ENCODE peak calls at places on chromosomes 3 and 15, in six cellular contexts. D is NCI-H774; G is activated CD8-positive, alpha-beta memory T cell treated with anti-CD3 and anti-CD28 coated beads for 24 hours; P is EL; L is heart left ventricle; X is T-helper 17 cell. Q is an unnamed sample.

GRCh38 chr3:108127301-108127988 is 36.6 kb upstream of the CD47 start:
- DNase-seq in D (peak), G (peak), P (no peak), L (no peak), X (peak), Q (no peak)

GRCh38 chr15:79826800-79827199 is 70.0 kb downstream of the MTHFS start:
- DNase-seq in D (no peak), G (no peak), P (no peak), L (no peak), X (no peak), Q (no peak)

GRCh38 chr15:85658816-85659215 is 135.9 kb downstream of the KLHL25 start:
- DNase-seq in D (no peak), G (no peak), P (no peak), L (no peak), X (no peak), Q (no peak)

GRCh38 chr3:9028134-9028533 is 64.9 kb upstream of the RAD18 start:
- DNase-seq in D (no peak), G (no peak), P (peak), L (peak), X (no peak), Q (no peak)

GRCh38 chr3:12316721-12317351 is 28.0 kb downstream of the PPARG start:
- DNase-seq in D (no peak), G (no peak), P (no peak), L (no peak), X (no peak), Q (no peak)

GRCh38 chr15:81098884-81099601 is 35.0 kb upstream of the CFAP161 start:
- DNase-seq in D (no peak), G (no peak), P (no peak), L (peak), X (no peak), Q (peak)

GRCh38 chr3:68271145-68271544 is 616.7 kb upstream of the SUCLG2 start:
- DNase-seq in D (no peak), G (no peak), P (no peak), L (no peak), X (no peak), Q (no peak)

GRCh38 chr3:167736997-167737396 is 1.5 kb downstream of the SERPINI1 start:
- DNase-seq in D (no peak), G (no peak), P (no peak), L (no peak), X (no peak), Q (no peak)

GRCh38 chr3:148951599-148952361 is 39.6 kb upstream of the GYG1 start:
- DNase-seq in D (no peak), G (no peak), P (no peak), L (no peak), X (no peak), Q (no peak)

GRCh38 chr3:128383316-128384235 is 83.1 kb downstream of the DNAJB8 start:
- DNase-seq in D (peak), G (peak), P (peak), L (peak), X (no peak), Q (no peak)

GRCh38 chr3:187920871-187921270 is 175.6 kb upstream of the BCL6 start:
- DNase-seq in D (no peak), G (no peak), P (no peak), L (no peak), X (no peak), Q (no peak)

GRCh38 chr3:104908761-104909160 is 457.9 kb upstream of the ALCAM start:
- DNase-seq in D (no peak), G (no peak), P (peak), L (no peak), X (no peak), Q (no peak)

GRCh38 chr3:39189648-39190269 is 2.6 kb downstream of the XIRP1 start:
- DNase-seq in D (peak), G (peak), P (peak), L (peak), X (peak), Q (no peak)

GRCh38 chr15:79025201-79025600 is 65.4 kb downstream of the RASGRF1 start:
- DNase-seq in D (no peak), G (no peak), P (no peak), L (no peak), X (no peak), Q (no peak)

GRCh38 chr3:9250236-9250635 is 790 bp upstream of the SRGAP3 start:
- DNase-seq in D (no peak), G (no peak), P (no peak), L (no peak), X (no peak), Q (no peak)

GRCh38 chr3:186670148-186670547 is 4.3 kb downstream of the HRG start:
- DNase-seq in D (no peak), G (no peak), P (no peak), L (no peak), X (no peak), Q (no peak)

GRCh38 chr3:18300916-18301315 is 124.2 kb downstream of the SATB1 start:
- DNase-seq in D (no peak), G (no peak), P (no peak), L (no peak), X (no peak), Q (no peak)

GRCh38 chr3:184965639-184966430 is 153.9 kb downstream of the VPS8 start:
- DNase-seq in D (no peak), G (no peak), P (no peak), L (no peak), X (no peak), Q (no peak)

GRCh38 chr15:40911139-40911538 is 16.9 kb downstream of the VPS18 start:
- DNase-seq in D (no peak), G (no peak), P (no peak), L (no peak), X (no peak), Q (no peak)

GRCh38 chr3:58692484-58692883 is 25.9 kb upstream of the FAM3D start:
- DNase-seq in D (no peak), G (no peak), P (no peak), L (no peak), X (no peak), Q (no peak)

GRCh38 chr3:57961828-57962447 is 46.3 kb upstream of the FLNB start:
- DNase-seq in D (no peak), G (no peak), P (peak), L (no peak), X (no peak), Q (no peak)

GRCh38 chr15:74655424-74655823 is 39.8 kb downstream of the CLK3 start:
- DNase-seq in D (no peak), G (no peak), P (no peak), L (no peak), X (no peak), Q (no peak)

GRCh38 chr3:56904526-56905245 is 102.9 kb upstream of the ARHGEF3 start:
- DNase-seq in D (no peak), G (no peak), P (no peak), L (no peak), X (no peak), Q (no peak)